ENCODE peak calls at places on chromosomes 11 and 22, in four cellular contexts. E, Q, G and V are unnamed samples.

GRCh38 chr11:116716617-116717016 is 56.2 kb downstream of the BUD13 start:
- DNase-seq in E (no peak), Q (no peak), G (no peak), V (no peak)

GRCh38 chr11:92211576-92212167 is 12.9 kb upstream of the FAT3 start:
- DNase-seq in E (peak; percentile 39), Q (peak; percentile 59), G (peak; percentile 68), V (peak; percentile 45)

GRCh38 chr11:129089279-129089678 is 102.8 kb downstream of the ARHGAP32 start:
- DNase-seq in E (no peak), Q (no peak), G (peak; percentile 11), V (no peak)

GRCh38 chr11:1505480-1505879 is 18.9 kb upstream of the MOB2 start:
- DNase-seq in E (no peak), Q (no peak), G (no peak), V (no peak)

GRCh38 chr11:78660451-78660850 is 85.8 kb upstream of the NARS2 start:
- DNase-seq in E (no peak), Q (peak; percentile 49), G (no peak), V (no peak)

GRCh38 chr11:112345166-112345565 is 84.5 kb upstream of the PLET1 start:
- DNase-seq in E (no peak), Q (no peak), G (no peak), V (peak; percentile 24)

GRCh38 chr11:124402326-124402922 is 3.6 kb upstream of the OR8B3 start:
- DNase-seq in E (peak; percentile 85), Q (peak; percentile 93), G (peak; percentile 91), V (peak; percentile 75)

GRCh38 chr22:41288245-41288946 is 2.4 kb upstream of the RANGAP1 start:
- DNase-seq in E (peak; percentile 57), Q (peak; percentile 82), G (peak; percentile 84), V (peak; percentile 61)

GRCh38 chr11:28999620-29000019 is 891.4 kb downstream of the METTL15 start:
- DNase-seq in E (no peak), Q (no peak), G (no peak), V (no peak)

GRCh38 chr22:29004647-29005371 is 56.8 kb downstream of the C22orf31 start:
- DNase-seq in E (peak; percentile 25), Q (no peak), G (peak; percentile 85), V (no peak)

GRCh38 chr22:45120931-45121330 is 42.8 kb upstream of the NUP50 start:
- DNase-seq in E (no peak), Q (no peak), G (no peak), V (no peak)

GRCh38 chr11:128058580-128059208 is 528.7 kb downstream of the ETS1 start:
- DNase-seq in E (no peak), Q (no peak), G (no peak), V (no peak)

GRCh38 chr11:130407978-130408377 is 20.4 kb downstream of the ADAMTS8 start:
- DNase-seq in E (peak; percentile 79), Q (peak; percentile 99), G (peak; percentile 68), V (peak; percentile 44)

GRCh38 chr11:77198440-77198849 is 70.4 kb downstream of the MYO7A start:
- DNase-seq in E (no peak), Q (no peak), G (no peak), V (no peak)

GRCh38 chr11:130197386-130198035 is 37.9 kb downstream of the ST14 start:
- DNase-seq in E (no peak), Q (peak; percentile 13), G (no peak), V (no peak)

GRCh38 chr11:117528061-117528780 is 200.6 kb downstream of the CEP164 start:
- DNase-seq in E (no peak), Q (no peak), G (no peak), V (no peak)

GRCh38 chr11:8638300-8638699 is 44.2 kb downstream of the TRIM66 start:
- DNase-seq in E (no peak), Q (peak; percentile 61), G (no peak), V (no peak)

GRCh38 chr22:41603873-41604332 is 14.3 kb upstream of the PMM1 start:
- DNase-seq in E (no peak), Q (no peak), G (no peak), V (no peak)

GRCh38 chr11:15307600-15307999 is 192.9 kb downstream of the INSC start:
- DNase-seq in E (no peak), Q (no peak), G (no peak), V (no peak)

GRCh38 chr11:22522225-22522624 is 103.4 kb downstream of the FANCF start:
- DNase-seq in E (no peak), Q (no peak), G (no peak), V (no peak)

GRCh38 chr22:42881982-42882656 is 25.0 kb upstream of the ARFGAP3 start:
- DNase-seq in E (no peak), Q (no peak), G (no peak), V (no peak)

GRCh38 chr11:64853709-64854108 is 9.3 kb upstream of the CDC42BPG start:
- DNase-seq in E (no peak), Q (no peak), G (no peak), V (no peak)

GRCh38 chr22:27879923-27880322 is 39.1 kb downstream of the PITPNB start:
- DNase-seq in E (peak; percentile 51), Q (peak; percentile 76), G (peak; percentile 50), V (no peak)

GRCh38 chr22:34696557-34696956 is 369.4 kb upstream of the ISX start:
- DNase-seq in E (no peak), Q (peak; percentile 1), G (peak; percentile 29), V (no peak)

GRCh38 chr11:65426839-65427690 is 4.5 kb downstream of the NEAT1 start:
- DNase-seq in E (peak; percentile 71), Q (peak; percentile 91), G (peak; percentile 74), V (peak; percentile 54)

GRCh38 chr11:44775366-44776356 is 48.9 kb downstream of the TSPAN18 start:
- DNase-seq in E (peak; percentile 25), Q (peak; percentile 56), G (peak; percentile 68), V (peak; percentile 41)

GRCh38 chr11:62484352-62484751 is 62.3 kb downstream of the AHNAK start:
- DNase-seq in E (no peak), Q (no peak), G (no peak), V (no peak)

GRCh38 chr11:117479372-117479771 is 151.7 kb downstream of the CEP164 start:
- DNase-seq in E (no peak), Q (no peak), G (no peak), V (no peak)

GRCh38 chr11:128936546-128937275 is 6.0 kb downstream of the TP53AIP1 start:
- DNase-seq in E (no peak), Q (no peak), G (peak; percentile 26), V (no peak)

GRCh38 chr11:10728154-10728553 is 22.9 kb upstream of the CTR9 start:
- DNase-seq in E (no peak), Q (peak; percentile 10), G (no peak), V (no peak)

GRCh38 chr11:10725907-10726253 is 25.2 kb upstream of the CTR9 start:
- DNase-seq in E (no peak), Q (no peak), G (no peak), V (no peak)

GRCh38 chr11:10722307-10722706 is 28.7 kb upstream of the CTR9 start:
- DNase-seq in E (no peak), Q (no peak), G (no peak), V (no peak)

GRCh38 chr11:10727259-10727851 is 23.7 kb upstream of the CTR9 start:
- DNase-seq in E (peak; percentile 28), Q (peak; percentile 65), G (peak; percentile 34), V (no peak)

DNA sequence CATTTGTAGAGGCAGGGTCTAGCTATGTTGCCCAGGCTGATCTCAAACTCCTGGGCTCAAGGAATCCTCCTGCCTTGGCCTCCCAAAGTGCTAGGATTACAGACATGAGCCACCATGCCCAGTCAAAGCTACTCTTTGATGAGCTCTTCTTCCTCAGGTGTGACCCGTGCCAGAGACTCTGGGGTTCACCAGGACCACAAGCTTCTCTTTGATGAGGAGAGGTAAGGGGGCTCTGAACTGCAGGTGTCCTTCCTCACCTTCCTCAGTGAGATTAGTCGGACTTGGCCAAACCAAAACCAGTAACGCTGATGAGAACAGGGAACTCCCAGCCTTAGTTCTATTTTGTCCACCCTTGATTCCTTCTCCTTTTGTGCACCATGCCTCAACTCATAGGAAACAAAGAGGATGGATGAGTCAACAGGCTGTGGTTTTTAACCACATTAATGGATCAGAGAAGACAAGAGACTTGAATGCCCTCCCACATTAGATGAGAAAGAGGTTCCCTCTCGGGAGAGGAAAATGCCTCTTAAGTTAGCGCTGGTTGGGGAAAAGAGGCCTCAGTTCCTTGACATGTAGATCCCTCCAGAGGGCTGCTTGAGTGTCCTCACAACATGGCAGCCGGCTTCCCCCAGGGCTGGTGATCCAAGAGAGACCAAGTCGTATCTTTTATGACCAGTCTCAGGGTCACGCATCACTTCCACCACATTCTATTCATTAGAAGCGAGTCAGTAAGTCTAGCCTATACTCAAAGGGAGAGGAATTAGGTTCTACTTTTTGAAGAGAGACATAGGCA is 25.7 kb upstream of the CTR9 start:
- DNase-seq in E (peak; percentile 61), Q (peak; percentile 87), G (no peak), V (peak; percentile 12)
- H3K27ac ChIP-seq in E (no peak overlapping the region), Q (peak overlapping the region; percentile 53), G (no peak overlapping the region), V (no peak overlapping the region)

GRCh38 chr11:6326303-6326702 is 6.0 kb upstream of the CAVIN3 start:
- DNase-seq in E (no peak), Q (no peak), G (no peak), V (no peak)
- H3K4me1 ChIP-seq in E (peaks cover 7% of the 10 kb centered on the region), Q (peaks cover 28% of the 10 kb centered on the region), G (peaks cover 4% of the 10 kb centered on the region), V (no peaks in the 10 kb centered on the region)

DNA sequence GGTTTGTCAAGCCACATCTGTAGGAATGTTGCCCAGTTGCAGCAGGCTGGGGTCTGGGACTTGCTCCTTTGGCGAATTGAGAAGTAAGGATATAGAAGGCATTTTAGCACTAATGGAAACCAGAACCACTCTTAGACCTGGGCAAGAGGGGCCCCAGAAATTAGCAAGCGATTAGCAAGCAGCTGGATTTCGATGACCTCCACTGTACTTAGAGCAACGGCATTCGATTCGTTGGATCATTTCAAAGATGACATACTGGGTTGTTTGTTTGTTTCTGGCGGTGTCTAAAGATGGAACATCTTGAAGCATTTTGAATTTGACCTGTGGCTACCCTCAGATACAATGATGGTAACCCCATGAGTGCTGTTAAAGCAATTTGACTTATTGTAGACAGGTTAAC is 1.2 kb upstream of the CDPF1 start:
- DNase-seq in E (no peak), Q (peak; percentile 20), G (no peak), V (no peak)
- H2AFZ ChIP-seq in E (no peak overlapping the region), Q (peak overlapping the region; percentile 74), G (no peak overlapping the region), V (peak overlapping the region; percentile 93)

DNA sequence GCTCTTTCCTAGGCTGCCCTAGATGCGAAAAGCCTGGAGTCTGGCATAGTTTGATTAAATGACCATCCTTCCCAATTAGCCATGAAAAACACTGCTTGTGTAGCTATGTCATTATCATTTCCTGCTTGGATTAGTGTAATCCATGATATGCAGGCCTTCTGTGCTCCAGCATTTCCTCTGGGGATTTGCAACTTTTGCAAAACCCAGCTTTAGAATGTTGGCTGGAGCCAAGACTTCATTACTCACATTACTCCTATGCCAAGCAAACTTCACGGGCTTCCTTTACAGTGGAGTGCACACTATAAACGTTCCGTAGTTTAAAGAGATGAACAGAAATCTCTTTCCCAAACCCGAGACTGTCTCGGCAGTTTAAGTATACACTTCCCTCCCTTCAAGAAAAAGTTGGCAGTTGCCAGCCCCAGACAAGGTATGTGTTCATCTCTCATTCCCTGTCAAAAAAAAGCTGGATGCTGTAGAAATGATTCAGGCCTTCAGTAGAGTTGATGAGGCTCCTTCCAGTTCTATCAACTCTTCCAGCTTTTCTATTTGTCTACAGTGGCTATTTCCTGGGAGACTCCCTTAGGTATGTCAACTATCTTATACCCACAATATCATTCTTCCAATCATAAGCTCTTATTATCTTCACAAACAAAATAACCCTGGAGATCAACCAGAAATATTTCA is 180.0 kb downstream of the MAML2 start:
- DNase-seq in E (peak; percentile 96), Q (peak; percentile 98), G (peak; percentile 59), V (peak; percentile 33)
- H3K27ac ChIP-seq in E (peak overlapping the region; percentile 74), Q (peak overlapping the region; percentile 78), G (peak overlapping the region; percentile 70), V (peak overlapping the region; percentile 7)

GRCh38 chr11:35165416-35166368 is 26.7 kb downstream of the CD44 start:
- DNase-seq in E (peak; percentile 85), Q (peak; percentile 88), G (no peak), V (no peak)
- H3K4me1 ChIP-seq in E (peaks cover 69% of the 10 kb centered on the region), Q (peaks cover 98% of the 10 kb centered on the region), G (peaks cover 34% of the 10 kb centered on the region), V (peaks cover 100% of the 10 kb centered on the region)